ENCODE peak calls at places on chromosomes 13 and 19, in four cellular contexts. Z, U, A and X are unnamed samples.

GRCh38 chr19:30854207-30854606 is 482.0 kb downstream of the ZNF536 start:
- DNase-seq in Z (no peak), U (no peak), A (no peak), X (no peak)

GRCh38 chr13:89923731-89924130 is 1423.8 kb upstream of the MIR17HG start:
- DNase-seq in U (no peak), A (no peak), Z (no peak), X (no peak)

GRCh38 chr13:45086484-45086883 is 33.8 kb upstream of the GTF2F2 start:
- DNase-seq in A (no peak), U (no peak), Z (no peak), X (no peak)

GRCh38 chr13:99867535-99868271 is 103.9 kb downstream of the ZIC5 start:
- DNase-seq in A (no peak), U (no peak), Z (no peak), X (no peak)

GRCh38 chr13:21228738-21229137 is 52.3 kb downstream of the MRPL57 start:
- DNase-seq in U (no peak), A (no peak), Z (no peak), X (no peak)

GRCh38 chr19:42473686-42474085 is 30.9 kb upstream of the CXCL17 start:
- DNase-seq in U (peak; percentile 65), Z (no peak), A (no peak), X (no peak)

GRCh38 chr19:5057860-5058259 is 88.9 kb downstream of the KDM4B start:
- DNase-seq in A (no peak), U (peak; percentile 33), Z (no peak), X (no peak)

GRCh38 chr13:50168803-50169202 is 153.6 kb downstream of the KCNRG start:
- DNase-seq in A (no peak), Z (no peak), U (no peak), X (no peak)

GRCh38 chr19:53015159-53015558 is 1.4 kb downstream of the ERVV-1 start:
- DNase-seq in U (no peak), A (no peak), Z (no peak), X (no peak)

GRCh38 chr19:4379383-4380253 is 20.7 kb downstream of the SH3GL1 start:
- DNase-seq in Z (peak; percentile 94), U (no peak), A (peak; percentile 23), X (no peak)

GRCh38 chr19:7267792-7268736 is 26.1 kb downstream of the INSR start:
- DNase-seq in A (no peak), Z (no peak), U (no peak), X (no peak)

GRCh38 chr19:44988896-44989563 is 12.2 kb upstream of the RELB start:
- DNase-seq in A (peak; percentile 64), Z (peak; percentile 51), U (peak; percentile 79), X (peak; percentile 74)

GRCh38 chr13:26707122-26708006 is 53.2 kb downstream of the GPR12 start:
- DNase-seq in A (peak; percentile 48), Z (no peak), U (peak; percentile 76), X (no peak)

GRCh38 chr19:19468424-19469050 is 46.8 kb downstream of the TSSK6 start:
- DNase-seq in Z (no peak), A (no peak), U (no peak), X (no peak)

GRCh38 chr19:1851581-1852293 is 3.5 kb upstream of the REXO1 start:
- DNase-seq in A (peak; percentile 62), Z (no peak), U (no peak), X (no peak)

GRCh38 chr19:47641891-47642485 is 33.1 kb downstream of the BICRA start:
- DNase-seq in A (no peak), U (no peak), Z (no peak), X (no peak)

GRCh38 chr13:42011601-42012401 is 36.6 kb upstream of the DGKH start:
- DNase-seq in U (peak; percentile 18), Z (no peak), A (no peak), X (no peak)

GRCh38 chr19:35539314-35539713 is 6.1 kb downstream of the GAPDHS start:
- DNase-seq in A (no peak), Z (no peak), U (no peak), X (no peak)

GRCh38 chr13:42574435-42575311 is 721 bp downstream of the TNFSF11 start:
- DNase-seq in U (peak; percentile 18), Z (no peak), A (peak; percentile 33), X (no peak)

GRCh38 chr19:30070198-30070969 is 128.3 kb downstream of the URI1 start:
- DNase-seq in Z (no peak), U (peak; percentile 95), A (no peak), X (no peak)

GRCh38 chr13:48151766-48152165 is 56.9 kb upstream of the MED4 start:
- DNase-seq in U (no peak), A (no peak), Z (no peak), X (no peak)

GRCh38 chr19:4338441-4339350 is at the start of gene STAP2:
- DNase-seq in A (no peak), Z (no peak), U (peak; percentile 51), X (no peak)

GRCh38 chr19:36121486-36122124 is 6.3 kb downstream of the TBCB start:
- DNase-seq in A (no peak), U (no peak), Z (no peak), X (no peak)

GRCh38 chr13:30409911-30410704 is 12.2 kb upstream of the UBE2L5 start:
- DNase-seq in A (no peak), U (no peak), Z (no peak), X (no peak)

GRCh38 chr19:56976300-56976699 is 135.8 kb upstream of the PEG3 start:
- DNase-seq in Z (no peak), U (no peak), A (no peak), X (no peak)

GRCh38 chr19:56976995-56977906 is 136.7 kb upstream of the PEG3 start:
- DNase-seq in A (no peak), U (no peak), Z (no peak), X (no peak)

GRCh38 chr19:56973713-56974553 is 133.4 kb upstream of the PEG3 start:
- DNase-seq in U (no peak), Z (no peak), A (no peak), X (no peak)

GRCh38 chr19:56972291-56972914 is 131.9 kb upstream of the PEG3 start:
- DNase-seq in U (no peak), Z (no peak), A (no peak), X (no peak)

DNA sequence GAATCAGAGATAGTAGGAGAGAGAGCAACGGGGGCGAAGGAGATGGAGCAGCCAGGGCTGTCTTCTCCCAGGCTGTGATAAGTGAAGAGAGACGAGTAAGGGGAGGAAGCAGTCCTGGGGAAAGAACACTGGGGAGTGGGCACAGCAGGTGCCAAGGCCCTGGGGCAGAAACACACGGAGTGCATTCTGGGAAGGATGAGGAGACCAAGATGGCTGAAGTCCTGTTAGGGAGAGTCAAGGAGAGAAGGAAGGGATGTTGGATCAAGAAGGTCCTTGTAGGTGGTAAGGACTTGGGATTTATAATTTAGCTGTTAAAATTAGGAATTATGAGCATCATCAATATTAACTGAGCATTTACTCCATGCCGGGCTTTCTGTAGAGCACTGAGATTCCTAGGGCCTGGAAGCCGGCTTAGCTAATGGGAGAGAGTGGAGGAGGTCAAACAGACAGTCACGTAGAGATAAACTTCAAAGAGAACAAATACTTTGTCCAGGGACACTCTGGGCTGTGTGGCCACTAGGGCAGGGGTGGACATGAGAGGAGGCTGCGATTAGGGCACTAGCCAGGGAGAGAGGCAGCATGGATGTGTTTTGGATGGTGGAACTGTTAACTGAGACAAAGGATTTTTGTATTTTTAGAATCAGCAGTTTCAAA is 134.2 kb upstream of the PEG3 start:
- DNase-seq in U (no peak), Z (no peak), A (no peak), X (no peak)
- H3K9me3 ChIP-seq in U (no peaks in the 10 kb centered on the region), Z (no peaks in the 10 kb centered on the region), A (no peaks in the 10 kb centered on the region), X (no peaks in the 10 kb centered on the region)

DNA sequence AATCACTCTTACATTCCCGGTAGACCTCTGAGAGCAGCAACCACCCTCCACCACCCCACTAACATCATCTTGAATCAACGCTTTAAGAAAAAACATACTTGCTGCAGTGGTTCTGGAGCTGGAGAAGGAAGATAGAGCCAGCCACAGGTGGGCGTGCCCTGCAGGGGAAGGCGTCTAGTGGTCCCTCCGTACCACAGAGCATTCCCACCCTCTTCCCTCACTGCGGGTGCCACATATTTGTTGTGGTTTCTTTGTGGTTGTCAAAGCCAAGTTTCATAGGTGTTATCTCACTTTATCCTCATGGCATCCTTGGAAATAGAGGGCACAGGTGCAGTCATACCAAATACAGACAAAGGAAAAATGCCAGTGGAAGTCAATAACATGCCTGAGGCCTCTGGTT is 22.2 kb downstream of the COL4A2 start:
- DNase-seq in A (no peak), Z (no peak), U (no peak), X (no peak)
- H3K4me1 ChIP-seq in A (no peaks in the 10 kb centered on the region), Z (peaks cover 10% of the 10 kb centered on the region), U (peaks cover 41% of the 10 kb centered on the region), X (peaks cover 12% of the 10 kb centered on the region)

GRCh38 chr19:27828781-27829275 is 1384.1 kb downstream of the UQCRFS1 start:
- DNase-seq in A (no peak), Z (no peak), U (no peak), X (no peak)

GRCh38 chr19:27822336-27822735 is 1390.6 kb downstream of the UQCRFS1 start:
- DNase-seq in Z (no peak), A (no peak), U (no peak), X (no peak)

GRCh38 chr19:27821418-27822018 is 1391.4 kb downstream of the UQCRFS1 start:
- DNase-seq in Z (no peak), U (no peak), A (no peak), X (no peak)

GRCh38 chr19:27824108-27824507 is 1388.8 kb downstream of the UQCRFS1 start:
- DNase-seq in Z (no peak), U (no peak), A (no peak), X (no peak)
- H3K9me3 ChIP-seq in Z (no peaks in the 10 kb centered on the region), U (peaks cover 19% of the 10 kb centered on the region), A (no peaks in the 10 kb centered on the region), X (no peaks in the 10 kb centered on the region)

GRCh38 chr19:48965033-48965805 is at the start of gene FTL:
- DNase-seq in Z (peak; percentile 98), U (peak; percentile 95), A (peak; percentile 87), X (peak; percentile 94)

GRCh38 chr19:48967346-48968178 is 2.5 kb downstream of the FTL start:
- DNase-seq in A (no peak), U (no peak), Z (peak; percentile 56), X (no peak)

GRCh38 chr19:48965806-48966540 is 864 bp downstream of the FTL start:
- DNase-seq in A (peak; percentile 89), Z (peak; percentile 93), U (peak; percentile 95), X (peak; percentile 75)

GRCh38 chr19:48968179-48968661 is 3.1 kb downstream of the FTL start:
- DNase-seq in A (no peak), U (no peak), Z (peak; percentile 31), X (no peak)

DNA sequence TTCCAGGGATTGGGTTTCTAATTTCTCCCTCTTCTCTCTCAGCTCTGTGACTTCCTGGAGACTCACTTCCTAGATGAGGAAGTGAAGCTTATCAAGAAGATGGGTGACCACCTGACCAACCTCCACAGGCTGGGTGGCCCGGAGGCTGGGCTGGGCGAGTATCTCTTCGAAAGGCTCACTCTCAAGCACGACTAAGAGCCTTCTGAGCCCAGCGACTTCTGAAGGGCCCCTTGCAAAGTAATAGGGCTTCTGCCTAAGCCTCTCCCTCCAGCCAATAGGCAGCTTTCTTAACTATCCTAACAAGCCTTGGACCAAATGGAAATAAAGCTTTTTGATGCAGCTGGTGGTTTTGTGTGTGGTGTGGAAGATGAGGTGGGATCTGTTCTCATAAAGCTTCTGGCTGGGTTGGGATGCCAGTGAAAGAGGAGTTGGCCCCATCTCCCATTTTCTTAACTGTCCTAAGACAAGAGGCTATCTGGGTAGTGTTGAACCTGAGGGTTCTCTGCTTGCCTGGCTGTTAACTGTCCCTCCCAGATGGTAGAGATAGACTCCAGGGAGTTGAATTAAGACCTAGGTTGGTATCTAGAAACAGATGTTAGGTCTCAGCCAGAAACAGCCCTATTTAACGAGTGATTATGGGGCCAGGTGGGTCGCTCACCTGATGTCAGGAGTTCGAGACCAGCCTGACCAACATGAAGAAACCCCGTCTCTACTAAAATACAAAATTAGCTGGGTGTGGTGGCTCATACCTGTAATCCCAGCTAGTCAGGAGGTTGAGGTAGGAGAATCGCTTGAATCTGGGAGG is 1.6 kb downstream of the FTL start:
- DNase-seq in A (no peak), Z (peak; percentile 37), U (peak; percentile 79), X (no peak)
- H3K4me1 ChIP-seq in A (peaks cover 49% of the 10 kb centered on the region), Z (peaks cover 48% of the 10 kb centered on the region), U (peaks cover 25% of the 10 kb centered on the region), X (peaks cover 37% of the 10 kb centered on the region)

GRCh38 chr19:15507068-15508034 is 974 bp upstream of the CYP4F22 start:
- DNase-seq in Z (no peak), A (no peak), U (no peak), X (no peak)
- H3K9me3 ChIP-seq in Z (no peaks in the 10 kb centered on the region), A (no peaks in the 10 kb centered on the region), U (peaks cover 4% of the 10 kb centered on the region), X (no peaks in the 10 kb centered on the region)